ENCODE peak calls at places on chromosomes 16 and 17, in ten cellular contexts. K, A, X, H, G, N, D, J, E and O are unnamed samples.

GRCh38 chr16:2206420-2206779 is 1.1 kb downstream of the MLST8 start:
- DNase-seq in D (no peak), A (no peak), H (no peak), N (no peak), K (no peak), G (no peak), J (no peak), E (no peak), X (no peak), O (no peak)

GRCh38 chr16:56645311-56645710 is 6.4 kb upstream of the MT1B start:
- DNase-seq in A (no peak), J (no peak), E (no peak), H (no peak), D (no peak), X (no peak), K (no peak), N (no peak), G (no peak), O (no peak)

GRCh38 chr16:54931757-54932660 is 1.3 kb downstream of the IRX5 start:
- DNase-seq in N (no peak), E (no peak), D (no peak), J (peak; percentile 34), A (no peak), K (no peak), G (peak; percentile 63), X (peak; percentile 10), H (no peak), O (peak; percentile 35)

GRCh38 chr17:50953831-50954601 is 87.9 kb upstream of the TOB1 start:
- DNase-seq in J (peak; percentile 83), H (peak; percentile 63), E (no peak), N (no peak), K (no peak), A (no peak), G (peak; percentile 81), D (no peak), X (no peak), O (peak; percentile 28)

GRCh38 chr17:82319619-82320062 is 2.2 kb upstream of the CD7 start:
- DNase-seq in E (no peak), G (no peak), J (no peak), A (no peak), H (no peak), K (no peak), D (no peak), X (no peak), N (no peak), O (no peak)

GRCh38 chr16:31474173-31474714 is 2.3 kb downstream of the TGFB1I1 start:
- DNase-seq in J (peak; percentile 95), A (no peak), X (no peak), H (no peak), K (no peak), N (no peak), G (peak; percentile 98), E (no peak), D (peak; percentile 81), O (no peak)

GRCh38 chr16:70746708-70747424 is 54.1 kb downstream of the VAC14 start:
- DNase-seq in D (peak; percentile 90), X (no peak), A (peak; percentile 62), K (peak; percentile 10), H (peak; percentile 93), E (peak; percentile 91), J (peak; percentile 92), N (no peak), G (peak; percentile 94), O (no peak)

GRCh38 chr17:75983501-75984181 is 4.6 kb downstream of the TEN1 start:
- DNase-seq in E (peak; percentile 57), G (peak; percentile 47), X (no peak), D (peak; percentile 84), N (no peak), H (no peak), J (peak; percentile 67), A (no peak), K (no peak), O (no peak)

GRCh38 chr17:63914471-63914870 is 3.4 kb upstream of the CSHL1 start:
- DNase-seq in G (no peak), J (no peak), X (no peak), D (no peak), H (no peak), A (no peak), K (no peak), E (no peak), N (no peak), O (no peak)

GRCh38 chr16:29784901-29785500 is 5.5 kb upstream of the KIF22 start:
- DNase-seq in A (peak; percentile 84), E (peak; percentile 83), D (peak; percentile 86), K (peak; percentile 14), G (peak; percentile 80), X (peak; percentile 82), J (peak; percentile 58), H (peak; percentile 77), N (peak; percentile 70), O (peak; percentile 74)

GRCh38 chr16:31072540-31073072 is 1.4 kb downstream of the ZNF668 start:
- DNase-seq in D (peak; percentile 74), G (peak; percentile 78), E (no peak), X (peak; percentile 26), A (peak; percentile 61), H (peak; percentile 68), N (no peak), J (peak; percentile 57), K (peak; percentile 61), O (peak; percentile 70)

GRCh38 chr17:74875155-74875969 is 2.6 kb upstream of the FDXR start:
- DNase-seq in A (no peak), D (peak; percentile 56), J (no peak), G (peak; percentile 24), N (no peak), X (no peak), E (no peak), H (no peak), K (no peak), O (no peak)

GRCh38 chr17:8436169-8436932 is 667 bp downstream of the NDEL1 start:
- DNase-seq in N (no peak), G (peak; percentile 74), X (peak; percentile 74), K (peak; percentile 65), E (peak; percentile 82), D (peak; percentile 66), A (peak; percentile 75), H (peak; percentile 83), J (peak; percentile 64), O (peak; percentile 61)

GRCh38 chr17:59845595-59846390 is 47.0 kb downstream of the TUBD1 start:
- DNase-seq in G (peak; percentile 78), J (peak; percentile 92), E (peak; percentile 65), X (peak; percentile 38), N (no peak), A (peak; percentile 63), D (peak; percentile 45), K (no peak), H (no peak), O (no peak)

GRCh38 chr17:61450641-61451537 is 1.3 kb upstream of the TBX4 start:
- DNase-seq in H (no peak), G (peak; percentile 19), X (no peak), E (no peak), K (no peak), J (no peak), D (no peak), A (no peak), N (no peak), O (peak; percentile 31)
- TF ChIP-seq CTCF in H (no peak), G (no peak), X (no peak), E (no peak), K (no peak), J (no peak), D (no peak), A (no peak), N (peak; percentile 43), O (no peak)

DNA sequence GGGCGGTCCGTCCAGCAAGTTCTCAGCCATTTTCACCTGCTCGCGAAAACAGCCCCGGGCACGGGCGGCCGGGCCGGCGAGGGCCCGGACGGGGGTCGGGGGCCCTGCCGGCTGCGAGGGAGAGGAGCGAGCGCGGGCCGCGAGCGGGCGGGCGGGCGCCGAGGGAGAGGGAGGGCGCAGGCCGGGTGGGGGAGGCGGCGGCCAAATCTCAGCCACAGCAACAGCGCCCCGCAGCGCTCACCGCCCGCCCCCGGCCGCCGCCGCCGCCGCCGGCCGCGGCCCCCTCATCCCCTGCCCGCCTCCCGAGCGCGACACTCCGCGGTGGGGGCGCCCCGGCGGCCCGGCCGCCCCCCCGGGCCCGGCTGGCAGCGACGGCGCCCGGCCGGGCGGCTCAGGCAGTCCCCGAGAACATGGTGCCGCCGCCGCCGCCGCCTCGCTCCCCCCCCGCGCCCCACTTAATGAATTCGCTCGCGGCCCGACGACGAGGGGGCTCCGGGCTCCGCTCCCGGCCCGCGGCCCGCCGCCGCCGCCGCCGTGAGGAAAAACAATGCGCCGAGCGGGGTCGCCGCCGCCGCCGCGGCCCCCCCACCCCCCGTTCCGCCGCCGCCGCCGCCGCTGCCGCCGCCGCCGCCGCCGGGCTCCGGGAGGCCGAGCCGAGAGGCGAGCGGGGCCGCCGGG is 487 bp downstream of the CREBBP start:
- DNase-seq in A (peak; percentile 80), X (peak; percentile 88), N (no peak), J (peak; percentile 52), K (peak; percentile 80), H (peak; percentile 83), E (peak; percentile 88), D (peak; percentile 83), G (peak; percentile 90), O (peak; percentile 90)
- TF ChIP-seq CTCF in A (no peak), X (no peak), N (no peak), J (peak; percentile 12), K (no peak), H (no peak), E (no peak), D (peak; percentile 55), G (no peak), O (peak; percentile 46)

GRCh38 chr16:27859020-27859419 is 204.5 kb downstream of the GSG1L start:
- DNase-seq in G (no peak), X (no peak), A (no peak), D (peak; percentile 14), J (no peak), N (no peak), K (no peak), E (no peak), H (no peak), O (no peak)
- TF ChIP-seq CTCF in G (no peak), X (no peak), A (no peak), D (peak; percentile 33), J (no peak), N (peak; percentile 76), K (peak; percentile 38), E (no peak), H (no peak), O (no peak)

GRCh38 chr17:29617481-29618271 is 5.0 kb downstream of the CORO6 start:
- DNase-seq in G (peak; percentile 86), X (peak; percentile 92), K (peak; percentile 87), D (peak; percentile 91), A (peak; percentile 92), N (no peak), H (peak; percentile 85), E (peak; percentile 87), J (peak; percentile 65), O (peak; percentile 89)

GRCh38 chr17:29620271-29620670 is 2.4 kb downstream of the CORO6 start:
- DNase-seq in K (no peak), H (no peak), D (peak; percentile 65), J (peak; percentile 37), E (peak; percentile 62), A (no peak), G (peak; percentile 75), N (no peak), X (no peak), O (no peak)

GRCh38 chr17:29620779-29621500 is 1.8 kb downstream of the CORO6 start:
- DNase-seq in H (no peak), X (no peak), E (peak; percentile 68), N (no peak), J (no peak), A (no peak), K (no peak), G (no peak), D (no peak), O (no peak)

GRCh38 chr17:29618272-29619065 is 4.2 kb downstream of the CORO6 start:
- DNase-seq in G (no peak), X (no peak), A (no peak), N (no peak), H (no peak), D (no peak), E (peak; percentile 61), J (no peak), K (no peak), O (no peak)

GRCh38 chr17:29619251-29619650 is 3.5 kb downstream of the CORO6 start:
- DNase-seq in D (no peak), K (peak; percentile 45), A (peak; percentile 57), X (no peak), J (peak; percentile 24), E (peak; percentile 80), H (no peak), G (peak; percentile 71), N (no peak), O (no peak)
- TF ChIP-seq CTCF in D (peak; percentile 11), K (peak; percentile 64), A (peak; percentile 39), X (no peak), J (peak; percentile 38), E (peak; percentile 34), H (peak; percentile 17), G (peak; percentile 30), N (peak; percentile 61), O (no peak)